ENCODE peak calls at places on chromosomes 13 and 19, in five cellular contexts. S is lung, K is thoracic aorta, Z is uterus, G is pancreas. N is an unnamed sample.

GRCh38 chr13:31172535-31172934 is 10.8 kb upstream of the HSPH1 start:
- DNase-seq in S (no peak), K (no peak), Z (no peak), G (no peak), N (no peak)

GRCh38 chr19:47310819-47311218 is 1.2 kb downstream of the C5AR1 start:
- DNase-seq in S (peak), K (no peak), Z (no peak), G (no peak), N (no peak)

GRCh38 chr13:98563071-98563470 is 13.8 kb downstream of the STK24 start:
- DNase-seq in S (no peak), K (no peak), Z (no peak), G (no peak), N (no peak)

GRCh38 chr19:31223805-31224534 is 125.3 kb downstream of the TSHZ3 start:
- DNase-seq in S (no peak), K (no peak), Z (no peak), G (no peak), N (no peak)

GRCh38 chr19:35248310-35249145 is at the start of gene LSR:
- DNase-seq in S (peak), K (no peak), Z (no peak), G (peak), N (peak)

GRCh38 chr13:99339736-99340392 is 32.7 kb upstream of the GPR183 start:
- DNase-seq in S (no peak), K (no peak), Z (no peak), G (no peak), N (peak)

GRCh38 chr19:49301165-49301865 is 23.7 kb downstream of the SLC6A16 start:
- DNase-seq in S (peak), K (peak), Z (peak), G (peak), N (peak)

GRCh38 chr19:43518051-43518450 is 8.9 kb downstream of the ETHE1 start:
- DNase-seq in S (no peak), K (no peak), Z (no peak), G (no peak), N (no peak)

GRCh38 chr13:78603240-78603947 is at the start of gene POU4F1:
- DNase-seq in S (no peak), K (no peak), Z (no peak), G (peak), N (no peak)

GRCh38 chr13:23620211-23620610 is 50.0 kb downstream of the TNFRSF19 start:
- DNase-seq in S (no peak), K (no peak), Z (no peak), G (no peak), N (no peak)

GRCh38 chr13:49357694-49358093 is 86.2 kb downstream of the CAB39L start:
- DNase-seq in S (no peak), K (no peak), Z (no peak), G (no peak), N (no peak)

GRCh38 chr19:32692727-32693061 is 1.1 kb downstream of the NUDT19 start:
- DNase-seq in S (no peak), K (no peak), Z (no peak), G (no peak), N (no peak)

GRCh38 chr19:1057185-1057857 is 9.6 kb upstream of the ARHGAP45 start:
- DNase-seq in S (no peak), K (no peak), Z (no peak), G (no peak), N (peak)

GRCh38 chr13:38008636-38009035 is 139.1 kb upstream of the TRPC4 start:
- DNase-seq in S (no peak), K (no peak), Z (no peak), G (no peak), N (no peak)

GRCh38 chr19:11483176-11484111 is 2.6 kb upstream of the ELAVL3 start:
- DNase-seq in S (no peak), K (no peak), Z (no peak), G (no peak), N (no peak)

GRCh38 chr19:10876459-10877240 is 5.3 kb downstream of the CARM1 start:
- DNase-seq in S (no peak), K (peak), Z (no peak), G (no peak), N (no peak)

GRCh38 chr19:11381535-11382369 is 2.4 kb downstream of the EPOR start:
- DNase-seq in S (peak), K (no peak), Z (peak), G (peak), N (peak)

GRCh38 chr19:7912144-7912696 is 2.4 kb upstream of the TGFBR3L start:
- DNase-seq in S (no peak), K (no peak), Z (no peak), G (peak), N (no peak)

GRCh38 chr13:68929055-68929454 is 1178.6 kb upstream of the ATXN8OS start:
- DNase-seq in S (no peak), K (no peak), Z (no peak), G (no peak), N (no peak)

GRCh38 chr13:68923995-68924394 is 1183.6 kb upstream of the ATXN8OS start:
- DNase-seq in S (no peak), K (no peak), Z (no peak), G (no peak), N (no peak)

DNA sequence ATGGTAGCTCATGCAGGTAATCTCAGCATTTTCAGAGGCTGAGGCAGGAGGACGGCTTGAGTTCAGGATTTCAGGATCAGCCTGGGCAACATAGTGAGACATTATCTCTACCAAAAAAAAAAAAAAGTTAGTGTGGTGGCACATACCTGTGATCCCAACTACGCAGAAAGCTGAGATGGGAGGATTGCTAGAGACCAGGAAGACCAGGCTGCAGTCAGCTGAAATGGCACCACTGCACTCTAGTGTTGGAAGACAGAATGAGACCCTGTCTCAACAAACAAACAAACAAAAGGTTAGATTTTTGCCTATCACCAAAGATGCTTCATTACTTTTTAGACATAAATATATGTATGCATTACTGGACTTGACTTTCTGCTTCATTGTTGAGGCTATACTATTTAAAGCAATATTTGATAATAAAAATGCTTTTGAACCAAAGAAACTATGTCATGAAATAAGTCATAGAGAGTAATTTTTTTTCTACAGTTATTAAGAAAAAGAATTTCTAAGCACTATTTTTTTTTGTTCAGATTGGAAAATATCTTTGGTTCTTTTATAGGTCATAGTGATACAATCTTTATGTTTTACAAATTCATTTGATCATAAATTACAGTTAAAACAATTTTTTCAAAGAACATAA is 1180.1 kb upstream of the ATXN8OS start:
- DNase-seq in S (no peak), K (no peak), Z (no peak), G (no peak), N (no peak)
- TF ChIP-seq CTCF in S (no peak), K (no peak), Z (no peak), G (no peak), N (no peak)

GRCh38 chr19:39032164-39032918 is at the start of gene FBXO27:
- DNase-seq in S (peak), K (no peak), Z (no peak), G (no peak), N (no peak)
- H3K27ac ChIP-seq in S (peak), K (peak), Z (peak), G (peak), N (no peak)

GRCh38 chr19:16824658-16825311 is 4.4 kb upstream of the SIN3B start:
- DNase-seq in S (no peak), K (no peak), Z (peak), G (no peak), N (no peak)
- TF ChIP-seq CTCF in S (no peak), K (no peak), Z (no peak), G (no peak), N (no peak)

GRCh38 chr19:3374369-3375112 is 8.2 kb downstream of the NFIC start:
- DNase-seq in S (no peak), K (no peak), Z (peak), G (peak), N (no peak)
- H3K27ac ChIP-seq in S (peak), K (peak), Z (peak), G (peak), N (no peak)